ENCODE peak calls at places on chromosomes 11 and 22, in four cellular contexts. One of them, this sample, is unnamed.

GRCh38 chr11:66339163-66339675 is 3.0 kb upstream of the RIN1 start:
- DNase-seq in A549: no peak
- DNase-seq in K562: no peak
- DNase-seq in HepG2: no peak
- DNase-seq in this sample: no peak

GRCh38 chr22:43230983-43231723 is 44.2 kb upstream of the TTLL12 start:
- DNase-seq in A549: peak; percentile 60
- DNase-seq in K562: peak; percentile 73
- DNase-seq in HepG2: peak; percentile 48
- DNase-seq in this sample: peak; percentile 28

GRCh38 chr11:43868852-43869567 is 11.6 kb upstream of the ALKBH3 start:
- DNase-seq in A549: no peak
- DNase-seq in K562: peak; percentile 36
- DNase-seq in HepG2: peak; percentile 41
- DNase-seq in this sample: peak; percentile 80

GRCh38 chr22:17928391-17928790 is 96.0 kb downstream of the MICAL3 start:
- DNase-seq in A549: no peak
- DNase-seq in K562: no peak
- DNase-seq in HepG2: no peak
- DNase-seq in this sample: no peak

GRCh38 chr11:35842958-35843357 is 100.9 kb upstream of the LDLRAD3 start:
- DNase-seq in A549: no peak
- DNase-seq in K562: no peak
- DNase-seq in HepG2: no peak
- DNase-seq in this sample: no peak

GRCh38 chr11:17533782-17534415 is 10.3 kb downstream of the USH1C start:
- DNase-seq in A549: no peak
- DNase-seq in K562: no peak
- DNase-seq in HepG2: no peak
- DNase-seq in this sample: no peak

GRCh38 chr11:106424111-106424510 is 346.6 kb downstream of the AASDHPPT start:
- DNase-seq in A549: no peak
- DNase-seq in K562: no peak
- DNase-seq in HepG2: no peak
- DNase-seq in this sample: peak; percentile 83

GRCh38 chr22:48451891-48452290 is 1375.8 kb downstream of the BRD1 start:
- DNase-seq in A549: no peak
- DNase-seq in K562: no peak
- DNase-seq in HepG2: no peak
- DNase-seq in this sample: no peak

GRCh38 chr11:69209421-69209820 is 53.7 kb downstream of the SMIM38 start:
- DNase-seq in A549: no peak
- DNase-seq in K562: no peak
- DNase-seq in HepG2: no peak
- DNase-seq in this sample: no peak

GRCh38 chr11:68756171-68756766 is 4.9 kb upstream of the TESMIN start:
- DNase-seq in A549: no peak
- DNase-seq in K562: no peak
- DNase-seq in HepG2: no peak
- DNase-seq in this sample: peak; percentile 27

GRCh38 chr11:56916162-56916561 is 72.6 kb upstream of the OR5AK2 start:
- DNase-seq in A549: no peak
- DNase-seq in K562: no peak
- DNase-seq in HepG2: no peak
- DNase-seq in this sample: no peak

GRCh38 chr22:19612866-19613572 is 88.8 kb upstream of the CLDN5 start:
- DNase-seq in A549: no peak
- DNase-seq in K562: no peak
- DNase-seq in HepG2: no peak
- DNase-seq in this sample: no peak

GRCh38 chr11:73334244-73335203 is 26.4 kb downstream of the ARHGEF17 start:
- DNase-seq in A549: peak; percentile 83
- DNase-seq in K562: peak; percentile 71
- DNase-seq in HepG2: peak; percentile 45
- DNase-seq in this sample: peak; percentile 91

GRCh38 chr22:20573176-20573829 is 65.9 kb downstream of the MED15 start:
- DNase-seq in A549: no peak
- DNase-seq in K562: no peak
- DNase-seq in HepG2: no peak
- DNase-seq in this sample: peak; percentile 50

GRCh38 chr11:32448232-32448631 is 12.9 kb upstream of the WT1 start:
- DNase-seq in A549: peak; percentile 36
- DNase-seq in K562: peak; percentile 46
- DNase-seq in HepG2: peak; percentile 31
- DNase-seq in this sample: no peak

GRCh38 chr22:45331486-45331885 is 21.8 kb downstream of the FAM118A start:
- DNase-seq in A549: no peak
- DNase-seq in K562: no peak
- DNase-seq in HepG2: no peak
- DNase-seq in this sample: no peak
- TF ChIP-seq RFX5 in A549: no peak
- TF ChIP-seq RFX5 in K562: no peak
- TF ChIP-seq RFX5 in HepG2: no peak
- TF ChIP-seq RFX5 in this sample: no peak

GRCh38 chr11:37967635-37968034 is 1369.6 kb upstream of the RAG2 start:
- DNase-seq in A549: no peak
- DNase-seq in K562: no peak
- DNase-seq in HepG2: no peak
- DNase-seq in this sample: no peak
- TF ChIP-seq MAZ in A549: no peak
- TF ChIP-seq MAZ in K562: no peak
- TF ChIP-seq MAZ in HepG2: no peak
- TF ChIP-seq MAZ in this sample: no peak

GRCh38 chr11:112161012-112161411 is 2.9 kb downstream of the IL18 start:
- DNase-seq in A549: no peak
- DNase-seq in K562: no peak
- DNase-seq in HepG2: no peak
- DNase-seq in this sample: no peak

GRCh38 chr11:112166561-112166960 is 611 bp upstream of the TEX12 start:
- DNase-seq in A549: no peak
- DNase-seq in K562: no peak
- DNase-seq in HepG2: peak; percentile 51
- DNase-seq in this sample: no peak

GRCh38 chr11:112165049-112165448 is 1.2 kb upstream of the IL18 start:
- DNase-seq in A549: no peak
- DNase-seq in K562: no peak
- DNase-seq in HepG2: no peak
- DNase-seq in this sample: no peak

GRCh38 chr11:112162761-112163669 is 879 bp downstream of the IL18 start:
- DNase-seq in A549: no peak
- DNase-seq in K562: no peak
- DNase-seq in HepG2: peak; percentile 21
- DNase-seq in this sample: peak; percentile 42

DNA sequence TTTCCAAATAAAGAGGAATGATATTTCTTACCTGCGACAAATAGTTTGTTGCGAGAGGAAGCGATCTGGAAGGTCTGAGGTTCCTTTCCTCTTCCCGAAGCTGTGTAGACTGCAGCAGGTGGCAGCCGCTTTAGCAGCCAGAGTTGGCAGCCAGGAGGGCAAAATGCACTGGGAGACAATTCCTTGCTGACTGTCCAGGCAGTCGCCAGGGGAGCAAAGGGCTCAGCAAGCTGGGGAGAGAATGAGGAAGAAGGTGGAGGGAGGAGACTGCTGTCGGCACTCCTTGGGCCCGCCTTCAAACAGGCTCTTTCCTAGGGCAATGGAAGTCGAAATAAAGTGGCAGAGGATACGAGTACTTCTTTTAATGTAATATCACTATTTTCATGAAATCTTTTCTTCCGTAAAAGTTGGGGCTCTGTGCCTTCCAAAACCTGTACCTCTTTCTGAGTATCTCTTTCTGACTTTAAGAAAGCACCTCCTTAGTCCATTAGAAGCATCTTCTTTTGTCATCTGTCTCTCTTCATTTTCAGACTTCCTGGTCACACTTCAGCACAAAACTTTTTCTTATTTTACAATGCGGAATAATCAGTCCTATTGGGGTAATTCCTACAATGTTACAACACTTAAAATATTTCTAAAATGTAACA is at the start of gene IL18:
- DNase-seq in A549: peak; percentile 78
- DNase-seq in K562: peak; percentile 29
- DNase-seq in HepG2: no peak
- DNase-seq in this sample: no peak
- TF ChIP-seq RFX5 in A549: no peak
- TF ChIP-seq RFX5 in K562: no peak
- TF ChIP-seq RFX5 in HepG2: no peak
- TF ChIP-seq RFX5 in this sample: no peak

GRCh38 chr11:29750392-29750791 is 266.4 kb downstream of the KCNA4 start:
- DNase-seq in A549: no peak
- DNase-seq in K562: no peak
- DNase-seq in HepG2: no peak
- DNase-seq in this sample: no peak
- TF ChIP-seq MAZ in A549: no peak
- TF ChIP-seq MAZ in K562: no peak
- TF ChIP-seq MAZ in HepG2: no peak
- TF ChIP-seq MAZ in this sample: no peak

DNA sequence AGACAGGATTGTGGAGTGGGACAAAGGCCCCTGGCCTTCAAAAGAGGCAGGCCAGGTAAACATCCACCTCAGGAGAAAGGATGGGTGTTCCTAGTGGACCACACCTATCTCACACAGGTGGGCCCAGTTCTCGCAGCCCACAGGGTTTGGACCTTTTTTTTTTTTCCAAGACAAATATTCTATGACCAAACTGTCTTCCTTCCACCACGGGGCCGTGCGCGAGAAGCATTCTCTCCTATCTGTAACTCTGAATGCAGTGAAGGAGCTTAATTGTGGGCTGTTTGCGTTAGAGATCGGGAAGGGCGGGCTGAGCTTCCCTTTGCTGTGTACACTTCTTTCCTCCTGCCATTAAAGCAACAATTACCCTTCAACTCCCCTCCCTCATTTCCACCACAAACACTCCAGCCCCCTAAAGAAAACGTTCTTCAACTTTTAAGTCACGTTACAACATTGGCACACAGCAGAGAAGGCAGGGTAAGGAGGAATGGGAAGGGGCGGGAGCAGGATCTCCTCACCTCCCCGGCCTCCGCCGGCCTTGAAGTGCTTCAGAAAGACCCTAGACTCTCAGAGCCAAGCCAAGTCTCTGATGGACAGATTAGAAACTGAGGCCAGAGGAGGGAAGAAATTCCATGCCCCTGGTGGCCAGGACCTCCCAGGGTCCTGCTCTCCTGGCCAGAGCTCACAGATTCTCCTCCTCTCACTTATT is 238.4 kb downstream of the BUD13 start:
- DNase-seq in A549: no peak
- DNase-seq in K562: no peak
- DNase-seq in HepG2: no peak
- DNase-seq in this sample: no peak
- TF ChIP-seq RFX5 in A549: no peak
- TF ChIP-seq RFX5 in K562: no peak
- TF ChIP-seq RFX5 in HepG2: no peak
- TF ChIP-seq RFX5 in this sample: no peak

DNA sequence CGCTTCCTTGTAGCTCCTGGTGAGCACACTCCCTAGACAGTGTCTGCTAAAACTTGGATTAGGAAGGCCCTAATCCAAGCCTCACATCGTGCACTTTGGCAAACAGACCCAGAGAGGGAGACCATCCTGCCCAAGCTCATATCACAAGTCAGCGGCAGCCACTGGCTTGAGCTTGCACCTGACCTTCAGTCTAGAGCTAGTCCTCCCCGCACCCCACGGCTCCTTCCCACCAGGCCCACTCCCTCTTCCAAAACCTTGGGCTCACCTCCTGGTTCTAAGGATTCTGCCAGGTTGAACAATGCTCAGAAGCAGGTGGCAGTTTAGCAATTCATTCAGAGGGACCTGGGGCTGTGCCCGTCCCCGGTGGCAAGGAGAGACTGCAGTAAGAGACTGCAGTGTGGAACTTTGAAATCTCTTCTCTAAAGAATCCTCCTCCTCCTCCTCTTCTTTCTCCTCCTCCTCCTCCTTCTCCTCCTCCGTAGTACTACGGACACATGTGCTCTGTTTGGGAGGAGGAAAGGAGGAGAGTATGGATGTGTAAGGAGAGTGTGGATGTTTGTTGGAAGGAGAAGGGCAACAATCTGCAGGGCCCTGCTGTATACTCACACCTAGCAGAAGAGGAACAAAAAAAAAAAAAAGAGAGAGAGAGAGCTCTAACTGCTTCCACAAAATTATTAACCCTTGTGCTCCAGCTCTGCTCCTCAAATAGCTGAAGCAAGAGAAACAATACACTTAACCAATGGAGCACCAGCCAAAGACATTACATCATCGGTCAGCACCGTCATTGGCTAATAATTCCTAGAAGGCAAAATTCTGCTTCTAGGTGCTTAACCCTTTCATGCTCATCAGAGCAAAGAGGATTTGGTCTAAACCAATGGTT is 6.0 kb downstream of the SYN3 start:
- DNase-seq in A549: no peak
- DNase-seq in K562: no peak
- DNase-seq in HepG2: peak; percentile 85
- DNase-seq in this sample: no peak
- TF ChIP-seq MAZ in A549: no peak
- TF ChIP-seq MAZ in K562: no peak
- TF ChIP-seq MAZ in HepG2: no peak
- TF ChIP-seq MAZ in this sample: no peak

DNA sequence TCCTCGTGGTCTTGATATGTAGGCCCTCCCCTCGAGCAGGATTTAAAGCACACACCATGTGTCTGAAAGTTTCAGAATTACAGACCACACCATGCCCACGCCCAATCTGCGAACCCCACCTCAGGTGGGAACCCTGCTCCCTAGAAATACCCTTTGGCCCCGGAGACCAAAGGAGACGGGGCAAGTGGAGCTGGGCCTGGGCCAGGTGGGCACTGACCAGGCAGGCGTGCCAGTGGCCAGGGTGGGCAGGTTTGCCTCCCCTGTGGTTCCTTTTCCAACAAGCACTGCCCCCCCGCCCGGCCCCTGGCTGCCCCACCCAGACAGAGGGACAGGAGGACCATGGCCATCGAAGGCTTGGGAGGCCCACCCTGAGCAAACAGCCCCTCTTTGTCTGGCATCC is 400.4 kb downstream of the TBC1D22A start:
- DNase-seq in A549: no peak
- DNase-seq in K562: no peak
- DNase-seq in HepG2: no peak
- DNase-seq in this sample: no peak
- TF ChIP-seq RFX5 in A549: no peak
- TF ChIP-seq RFX5 in K562: no peak
- TF ChIP-seq RFX5 in HepG2: no peak
- TF ChIP-seq RFX5 in this sample: no peak